ENCODE peak calls at places on chromosomes 11 and 22, in nine cellular contexts. Q is tibial nerve, K is adrenal gland, J is body of pancreas, S is A549, T is IMR-90, N is suprapubic skin, D is sigmoid colon, Y is HCT116. I is an unnamed sample.

GRCh38 chr11:75547617-75548054 is 14.4 kb upstream of the SERPINH1 start:
- DNase-seq in D (peak; percentile 89), Y (no peak), Q (peak; percentile 67), J (peak; percentile 78), S (peak; percentile 89), K (peak; percentile 88), T (peak; percentile 65), N (no peak), I (peak; percentile 76)

GRCh38 chr11:23278121-23278520 is 417.8 kb upstream of the CCDC179 start:
- DNase-seq in N (no peak), D (no peak), Q (no peak), T (peak; percentile 81), Y (no peak), K (no peak), S (no peak), J (no peak), I (no peak)

GRCh38 chr11:8581300-8581699 is 12.7 kb downstream of the STK33 start:
- DNase-seq in N (no peak), Y (no peak), J (no peak), Q (no peak), T (peak; percentile 30), D (no peak), S (no peak), K (no peak), I (no peak)

GRCh38 chr11:84333196-84333595 is 1047.0 kb upstream of the CCDC90B start:
- DNase-seq in S (no peak), K (no peak), J (no peak), Y (no peak), T (no peak), D (no peak), Q (no peak), N (no peak), I (no peak)

GRCh38 chr11:17528181-17528691 is 16.0 kb downstream of the USH1C start:
- DNase-seq in N (no peak), J (peak; percentile 65), Y (no peak), S (peak; percentile 88), Q (peak; percentile 28), D (no peak), K (peak; percentile 80), T (peak; percentile 28), I (peak; percentile 67)

GRCh38 chr11:75505966-75506692 is 19.6 kb downstream of the GDPD5 start:
- DNase-seq in S (no peak), K (peak; percentile 86), N (no peak), T (no peak), J (no peak), Q (peak; percentile 31), D (peak; percentile 83), Y (no peak), I (peak; percentile 77)

GRCh38 chr22:20526628-20527355 is 19.4 kb downstream of the MED15 start:
- DNase-seq in T (peak; percentile 91), J (no peak), Q (no peak), K (no peak), Y (no peak), S (no peak), N (no peak), D (no peak), I (no peak)

GRCh38 chr11:20933086-20933485 is 263.7 kb downstream of the NELL1 start:
- DNase-seq in T (no peak), Y (no peak), D (no peak), N (no peak), K (no peak), S (no peak), Q (no peak), J (no peak), I (no peak)

GRCh38 chr11:132234878-132235277 is 864.5 kb downstream of the NTM start:
- DNase-seq in T (peak; percentile 93), Q (no peak), N (no peak), K (no peak), J (no peak), Y (no peak), S (no peak), D (no peak), I (no peak)

GRCh38 chr11:107276057-107276456 is 181.6 kb downstream of the CWF19L2 start:
- DNase-seq in K (no peak), S (no peak), Y (no peak), T (no peak), N (no peak), D (no peak), J (no peak), Q (no peak), I (no peak)

GRCh38 chr11:119148855-119149370 is at the start of gene ABCG4:
- DNase-seq in D (no peak), Y (no peak), T (no peak), S (no peak), K (no peak), Q (no peak), N (no peak), J (peak; percentile 33), I (no peak)

GRCh38 chr22:43257549-43257948 is 70.6 kb upstream of the TTLL12 start:
- DNase-seq in T (no peak), N (no peak), D (no peak), K (no peak), S (no peak), Q (no peak), Y (no peak), J (no peak), I (no peak)

GRCh38 chr22:44369241-44369652 is 56.5 kb upstream of the SHISAL1 start:
- DNase-seq in Q (no peak), N (peak; percentile 54), K (no peak), T (no peak), J (no peak), D (peak; percentile 49), S (no peak), Y (no peak), I (no peak)

GRCh38 chr11:59615637-59616395 is at the start of gene OSBP:
- DNase-seq in Y (peak; percentile 100), S (peak; percentile 99), D (peak; percentile 100), J (peak; percentile 99), Q (peak; percentile 100), K (peak; percentile 100), T (peak; percentile 100), N (peak; percentile 100), I (peak; percentile 100)

GRCh38 chr11:59611570-59612565 is 3.7 kb downstream of the OSBP start:
- DNase-seq in K (no peak), N (no peak), S (no peak), T (peak; percentile 67), D (no peak), Q (no peak), J (peak; percentile 79), Y (no peak), I (no peak)

GRCh38 chr11:59615132-59615636 is 390 bp downstream of the OSBP start:
- DNase-seq in Y (peak; percentile 24), T (no peak), N (peak; percentile 82), D (peak; percentile 77), J (peak; percentile 82), K (peak; percentile 83), S (peak; percentile 28), Q (peak; percentile 9), I (peak; percentile 69)

GRCh38 chr11:59616396-59616982 is 915 bp upstream of the OSBP start:
- DNase-seq in K (no peak), N (no peak), J (no peak), D (no peak), S (no peak), T (no peak), Y (no peak), Q (no peak), I (no peak)

DNA sequence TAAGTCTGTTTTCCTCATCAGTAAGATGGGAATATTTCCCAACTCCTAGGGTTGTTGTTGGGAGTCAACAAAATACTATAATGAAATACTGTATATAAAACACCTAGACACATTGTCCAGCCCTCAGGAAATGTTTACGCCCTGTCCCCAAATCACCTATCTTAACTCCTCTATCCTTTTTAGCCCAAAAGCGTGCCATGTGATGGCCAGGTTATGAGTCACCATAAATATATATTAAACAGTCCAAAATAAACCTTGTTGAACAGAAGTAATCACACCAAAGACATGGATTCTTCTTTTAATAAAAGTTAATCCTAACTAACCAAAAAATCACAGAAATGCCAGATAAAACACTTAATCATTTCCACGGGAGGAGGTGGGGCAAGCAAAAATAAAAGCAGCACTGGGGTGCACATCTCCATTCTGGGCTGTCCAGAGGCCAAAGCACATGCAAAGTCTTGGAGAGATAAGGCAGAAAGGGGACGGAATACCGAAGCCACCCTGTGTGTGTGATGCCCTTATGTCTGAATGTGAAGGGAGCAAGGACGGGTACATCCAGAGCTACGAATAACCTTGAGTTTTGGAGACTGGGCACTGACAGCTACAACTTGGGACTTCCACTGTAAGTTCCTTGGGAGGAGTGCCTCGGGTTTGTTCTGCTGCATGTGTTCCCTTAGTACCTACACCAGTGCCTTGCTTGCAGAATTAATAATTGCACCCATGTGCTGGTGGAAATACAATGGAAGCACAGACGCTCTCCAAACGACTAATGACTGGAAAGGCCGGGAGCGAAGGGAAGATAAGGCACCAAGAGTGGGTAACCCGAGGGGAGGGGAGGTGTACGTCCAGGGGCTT is 1.1 kb downstream of the OSBP start:
- DNase-seq in Y (no peak), K (peak; percentile 61), Q (no peak), N (no peak), S (no peak), T (no peak), D (no peak), J (no peak), I (peak; percentile 19)
- H3K27ac ChIP-seq in Y (peak overlapping the region; percentile 81), K (peak overlapping the region; percentile 97), Q (peak overlapping the region; percentile 96), N (peak overlapping the region; percentile 97), S (peak overlapping the region; percentile 97), T (peak overlapping the region; percentile 51), D (peak overlapping the region; percentile 92), J (peak overlapping the region; percentile 86), I (peak overlapping the region; percentile 96)

DNA sequence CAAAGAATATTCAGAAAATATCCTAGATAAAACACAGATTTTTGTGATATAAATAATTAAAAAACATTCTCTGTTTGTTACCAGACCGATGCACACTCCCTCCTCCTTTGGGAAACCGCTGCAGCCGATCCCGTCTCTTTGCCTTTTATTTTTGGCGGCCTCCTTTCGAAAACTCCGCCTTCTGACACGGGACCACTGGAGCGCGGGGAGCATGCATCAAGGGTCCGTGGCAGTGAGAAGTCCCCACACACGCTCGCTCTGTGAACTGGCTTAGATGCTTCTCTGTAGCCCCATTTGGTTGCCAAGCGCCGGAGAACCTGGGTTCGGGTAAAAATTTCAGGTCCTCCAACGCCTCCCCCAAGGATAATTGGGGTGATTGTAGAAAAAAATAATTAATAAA is 17.0 kb downstream of the DDX17 start:
- DNase-seq in J (no peak), S (no peak), D (no peak), K (peak; percentile 52), T (no peak), N (no peak), Y (no peak), Q (no peak), I (no peak)
- TF ChIP-seq POLR2A in J (no peak), S (no peak), D (no peak), K (no peak), T (no peak), N (no peak), Y (no peak), Q (no peak), I (no peak)

GRCh38 chr11:128261011-128261421 is 326.3 kb downstream of the ETS1 start:
- DNase-seq in D (no peak), T (no peak), K (no peak), N (no peak), Q (no peak), S (no peak), Y (no peak), J (no peak), I (no peak)
- H3K4me1 ChIP-seq in D (no peaks in the 10 kb centered on the region), T (no peaks in the 10 kb centered on the region), K (no peaks in the 10 kb centered on the region), N (no peaks in the 10 kb centered on the region), Q (no peaks in the 10 kb centered on the region), S (no peaks in the 10 kb centered on the region), Y (no peaks in the 10 kb centered on the region), J (no peaks in the 10 kb centered on the region), I (no peaks in the 10 kb centered on the region)

DNA sequence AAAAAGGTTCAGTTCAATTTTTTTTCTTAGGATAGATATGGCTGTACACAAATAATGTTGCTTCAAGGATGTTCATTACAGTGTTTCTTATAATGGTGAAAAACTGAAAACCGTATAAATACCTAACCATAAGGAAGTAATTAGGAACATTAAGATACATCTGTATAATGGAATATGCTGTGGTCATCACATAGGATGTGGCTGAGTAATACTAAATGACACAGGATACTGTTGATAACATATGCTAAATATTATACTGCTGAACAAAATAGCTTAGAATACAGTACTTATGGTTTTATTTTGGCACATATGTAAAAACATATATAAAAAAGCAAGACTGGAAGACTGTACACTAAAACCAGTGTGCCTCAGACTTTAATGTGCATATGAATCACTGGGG is 43.7 kb downstream of the FBXO7 start:
- DNase-seq in T (no peak), J (no peak), Q (no peak), D (no peak), S (no peak), K (no peak), N (no peak), Y (no peak), I (no peak)
- H3K27ac ChIP-seq in T (no peak overlapping the region), J (no peak overlapping the region), Q (no peak overlapping the region), D (no peak overlapping the region), S (no peak overlapping the region), K (no peak overlapping the region), N (no peak overlapping the region), Y (no peak overlapping the region), I (no peak overlapping the region)

I was measured in testis.